ENCODE peak calls at places on chromosomes 2 and 18, in eight cellular contexts. N is adrenal gland; G is Peyer's patch; F is GM12864; T is stimulated activated CD4-positive, alpha-beta T cell treated with anti-CD3 and anti-CD28 coated beads, Interleukin-1b, Interleukin-23, amount 100 ng/mL, for 4 hours; L is activated CD4-positive, alpha-beta T cell treated with anti-CD3 and anti-CD28 coated beads, Interleukin-2, amount 10 ng/mL, durations not matched to agents 7 days and 5 days; M is epithelial cell of prostate; C is SK-MEL-5. K is an unnamed sample.

GRCh38 chr2:100104718-100105677 is 37.4 kb downstream of the AFF3 start:
- DNase-seq in N (no peak), G (no peak), F (no peak), T (no peak), L (no peak), M (no peak), C (peak; percentile 17), K (no peak)

GRCh38 chr2:23904692-23905091 is 22.2 kb downstream of the ATAD2B start:
- DNase-seq in N (no peak), G (no peak), F (no peak), T (no peak), L (no peak), M (no peak), C (no peak), K (no peak)

GRCh38 chr2:47269316-47270232 is 114.5 kb upstream of the STPG4 start:
- DNase-seq in N (peak; percentile 71), G (peak; percentile 71), F (no peak), T (no peak), L (no peak), M (peak; percentile 98), C (peak; percentile 26), K (no peak)

GRCh38 chr2:190979906-190980629 is 33.9 kb downstream of the STAT1 start:
- DNase-seq in N (peak; percentile 63), G (no peak), F (no peak), T (no peak), L (no peak), M (peak; percentile 16), C (no peak), K (no peak)

GRCh38 chr2:120625865-120626560 is 109.7 kb upstream of the GLI2 start:
- DNase-seq in N (no peak), G (no peak), F (no peak), T (no peak), L (no peak), M (no peak), C (no peak), K (no peak)

GRCh38 chr2:70536517-70537060 is 17.0 kb downstream of the TGFA start:
- DNase-seq in N (no peak), G (no peak), F (no peak), T (no peak), L (no peak), M (no peak), C (no peak), K (no peak)

GRCh38 chr2:174025271-174026121 is 60.3 kb upstream of the SP3 start:
- DNase-seq in N (peak; percentile 66), G (peak; percentile 54), F (no peak), T (no peak), L (no peak), M (no peak), C (no peak), K (no peak)

GRCh38 chr2:219350938-219351280 is 18.4 kb upstream of the RESP18 start:
- DNase-seq in N (no peak), G (no peak), F (no peak), T (no peak), L (no peak), M (no peak), C (peak; percentile 42), K (no peak)

GRCh38 chr18:36947820-36948348 is 119.0 kb downstream of the KIAA1328 start:
- DNase-seq in N (no peak), G (no peak), F (no peak), T (no peak), L (no peak), M (peak; percentile 2), C (peak; percentile 41), K (no peak)

GRCh38 chr2:145350011-145350410 is 830.1 kb upstream of the ZEB2 start:
- DNase-seq in N (peak; percentile 15), G (no peak), F (no peak), T (no peak), L (no peak), M (no peak), C (no peak), K (no peak)

GRCh38 chr2:190334479-190335224 is 8.7 kb upstream of the INPP1 start:
- DNase-seq in N (peak; percentile 62), G (no peak), F (no peak), T (no peak), L (no peak), M (no peak), C (no peak), K (no peak)

GRCh38 chr2:234953116-234954031 is 1.6 kb downstream of the SH3BP4 start:
- DNase-seq in N (no peak), G (no peak), F (no peak), T (no peak), L (no peak), M (no peak), C (no peak), K (no peak)

GRCh38 chr2:225010804-225011203 is 31.5 kb downstream of the DOCK10 start:
- DNase-seq in N (no peak), G (no peak), F (no peak), T (no peak), L (no peak), M (peak; percentile 53), C (no peak), K (no peak)

GRCh38 chr2:206083602-206084467 is 2.1 kb downstream of the INO80D start:
- DNase-seq in N (no peak), G (peak; percentile 50), F (no peak), T (no peak), L (peak; percentile 38), M (no peak), C (peak; percentile 34), K (no peak)

GRCh38 chr18:7987284-7987976 is 420.3 kb downstream of the PTPRM start:
- DNase-seq in N (no peak), G (no peak), F (no peak), T (no peak), L (no peak), M (no peak), C (no peak), K (no peak)

GRCh38 chr2:3403587-3404334 is 24.3 kb downstream of the TRAPPC12 start:
- DNase-seq in N (peak; percentile 44), G (no peak), F (peak; percentile 70), T (no peak), L (no peak), M (no peak), C (no peak), K (no peak)

GRCh38 chr2:46914578-46915230 is 902 bp downstream of the MCFD2 start:
- DNase-seq in N (no peak), G (no peak), F (no peak), T (no peak), L (no peak), M (no peak), C (no peak), K (no peak)

GRCh38 chr2:20429528-20429927 is 17.3 kb upstream of the RHOB start:
- DNase-seq in N (no peak), G (no peak), F (peak; percentile 67), T (no peak), L (no peak), M (no peak), C (peak; percentile 52), K (no peak)

GRCh38 chr2:42925742-42926437 is 133.5 kb upstream of the HAAO start:
- DNase-seq in N (no peak), G (no peak), F (no peak), T (no peak), L (no peak), M (no peak), C (no peak), K (no peak)

GRCh38 chr2:83613178-83613577 is 845.9 kb downstream of the SUCLG1 start:
- DNase-seq in N (no peak), G (no peak), F (no peak), T (no peak), L (no peak), M (no peak), C (no peak), K (no peak)

GRCh38 chr2:9268310-9269081 is 61.9 kb downstream of the ASAP2 start:
- DNase-seq in N (no peak), G (no peak), F (no peak), T (no peak), L (no peak), M (no peak), C (no peak), K (no peak)

GRCh38 chr2:135667045-135667444 is 74.6 kb upstream of the UBXN4 start:
- DNase-seq in N (no peak), G (no peak), F (no peak), T (no peak), L (no peak), M (no peak), C (peak; percentile 5), K (no peak)

GRCh38 chr2:201975434-201975833 is 58.2 kb upstream of the FZD7 start:
- DNase-seq in N (no peak), G (peak; percentile 60), F (no peak), T (no peak), L (no peak), M (no peak), C (no peak), K (no peak)

GRCh38 chr18:21071071-21071470 is 40.5 kb downstream of the ROCK1 start:
- DNase-seq in N (no peak), G (no peak), F (no peak), T (no peak), L (no peak), M (no peak), C (no peak), K (no peak)

GRCh38 chr2:53129851-53130250 is 637.8 kb upstream of the CHAC2 start:
- DNase-seq in N (no peak), G (no peak), F (no peak), T (no peak), L (no peak), M (peak; percentile 27), C (peak; percentile 86), K (no peak)

GRCh38 chr2:20629181-20629580 is 21.7 kb downstream of the HS1BP3 start:
- DNase-seq in N (no peak), G (no peak), F (no peak), T (no peak), L (no peak), M (no peak), C (no peak), K (no peak)